ENCODE peak calls at places on chromosomes 13 and 19, in ten cellular contexts. J, D, U, V, F, E, L, Z, X and O are unnamed samples.

GRCh38 chr13:37386276-37386675 is 212.3 kb downstream of the POSTN start:
- DNase-seq in J (no peak), D (no peak), U (no peak), V (no peak), F (no peak), E (no peak), L (no peak), Z (no peak), X (no peak), O (no peak)

GRCh38 chr19:19860756-19861390 is 4.8 kb upstream of the ZNF253 start:
- DNase-seq in J (no peak), D (no peak), U (no peak), V (no peak), F (peak), E (no peak), L (no peak), Z (no peak), X (no peak), O (no peak)

GRCh38 chr19:58586131-58586765 is 13.1 kb upstream of the MZF1 start:
- DNase-seq in J (no peak), D (no peak), U (no peak), V (no peak), F (no peak), E (no peak), L (no peak), Z (no peak), X (no peak), O (no peak)

GRCh38 chr19:14472202-14472961 is 2.8 kb downstream of the PTGER1 start:
- DNase-seq in J (peak), D (no peak), U (peak), V (peak), F (peak), E (peak), L (peak), Z (peak), X (peak), O (peak)

GRCh38 chr13:94933230-94933751 is 220.9 kb upstream of the SOX21 start:
- DNase-seq in J (no peak), D (no peak), U (no peak), V (no peak), F (no peak), E (no peak), L (no peak), Z (peak), X (no peak), O (no peak)

GRCh38 chr19:17847538-17848366 is at the start of gene JAK3:
- DNase-seq in J (no peak), D (no peak), U (peak), V (peak), F (peak), E (no peak), L (peak), Z (no peak), X (no peak), O (no peak)

GRCh38 chr19:2036424-2036823 is 14.6 kb downstream of the MKNK2 start:
- DNase-seq in J (no peak), D (no peak), U (no peak), V (no peak), F (no peak), E (no peak), L (no peak), Z (no peak), X (no peak), O (no peak)

GRCh38 chr13:98291658-98292057 is 114.6 kb upstream of the RNF113B start:
- DNase-seq in J (no peak), D (no peak), U (no peak), V (no peak), F (no peak), E (no peak), L (no peak), Z (no peak), X (no peak), O (peak)

GRCh38 chr19:40693896-40694295 is 3.4 kb upstream of the NUMBL start:
- DNase-seq in J (no peak), D (no peak), U (no peak), V (no peak), F (no peak), E (no peak), L (no peak), Z (peak), X (no peak), O (no peak)

GRCh38 chr19:48633148-48634035 is 3.8 kb downstream of the DBP start:
- DNase-seq in J (peak), D (no peak), U (peak), V (no peak), F (no peak), E (no peak), L (peak), Z (peak), X (no peak), O (no peak)

GRCh38 chr19:48634424-48635262 is 2.5 kb downstream of the DBP start:
- DNase-seq in J (peak), D (peak), U (peak), V (peak), F (peak), E (peak), L (peak), Z (peak), X (peak), O (peak)

GRCh38 chr19:48631254-48631653 is 5.9 kb downstream of the DBP start:
- DNase-seq in J (peak), D (no peak), U (peak), V (no peak), F (no peak), E (no peak), L (no peak), Z (no peak), X (no peak), O (no peak)

GRCh38 chr19:48634036-48634342 is 3.2 kb downstream of the DBP start:
- DNase-seq in J (no peak), D (no peak), U (no peak), V (no peak), F (no peak), E (no peak), L (no peak), Z (no peak), X (no peak), O (no peak)

DNA sequence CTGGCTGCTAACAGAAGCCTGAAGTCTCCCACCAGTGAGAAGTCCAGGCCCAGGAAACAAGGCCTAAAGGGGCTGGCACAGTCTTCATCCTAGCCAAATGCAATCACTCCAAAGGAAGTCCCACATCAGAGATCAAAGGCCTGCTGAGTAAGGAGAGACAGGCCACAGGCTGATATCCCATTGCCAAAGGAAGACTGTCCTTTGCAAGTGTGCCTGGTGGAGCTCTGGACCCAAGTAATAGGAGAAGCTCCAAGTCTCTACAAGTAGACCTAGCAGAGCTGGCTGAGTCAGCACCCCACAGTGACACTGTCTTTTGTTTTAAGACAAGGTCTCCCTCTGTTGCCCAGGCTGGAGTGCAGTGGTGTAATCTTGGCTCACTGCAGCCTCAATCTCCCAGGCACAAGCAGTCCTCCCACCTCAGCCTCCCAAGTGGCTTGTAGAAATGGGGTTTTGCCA is 4.5 kb downstream of the DBP start:
- DNase-seq in J (no peak), D (no peak), U (peak), V (no peak), F (no peak), E (no peak), L (no peak), Z (no peak), X (no peak), O (no peak)
- H3K27ac ChIP-seq in J (peak), D (peak), U (peak), V (peak), F (no peak), E (peak), L (no peak), Z (peak), X (peak), O (peak)

GRCh38 chr13:114058051-114058867 is 74.2 kb downstream of the RASA3 start:
- DNase-seq in J (peak), D (no peak), U (no peak), V (no peak), F (no peak), E (no peak), L (no peak), Z (no peak), X (no peak), O (no peak)
- H3K27ac ChIP-seq in J (no peak), D (peak), U (no peak), V (peak), F (no peak), E (no peak), L (peak), Z (no peak), X (no peak), O (peak)

DNA sequence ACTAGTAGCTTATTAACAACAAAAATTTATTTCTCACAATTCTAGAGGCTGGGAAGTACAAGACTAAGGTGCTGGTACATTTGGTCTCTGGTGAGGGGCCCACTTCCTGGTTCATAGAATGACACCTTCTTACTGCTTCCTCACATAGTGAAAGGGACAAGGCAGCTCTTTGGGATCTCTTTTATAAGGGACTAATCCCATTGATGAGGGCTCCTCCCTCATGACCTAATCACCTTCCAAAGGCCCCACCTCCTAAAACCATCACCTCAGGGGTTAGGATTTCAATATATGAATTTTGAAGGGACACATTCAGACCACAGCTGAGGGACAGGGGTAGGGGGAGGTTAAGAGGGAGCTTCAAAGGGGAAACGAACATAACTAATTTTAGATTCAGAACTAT is 20.3 kb downstream of the SPART start:
- DNase-seq in J (no peak), D (no peak), U (no peak), V (no peak), F (peak), E (no peak), L (no peak), Z (no peak), X (no peak), O (no peak)
- H3K27ac ChIP-seq in J (no peak), D (no peak), U (no peak), V (no peak), F (no peak), E (no peak), L (no peak), Z (no peak), X (no peak), O (no peak)

DNA sequence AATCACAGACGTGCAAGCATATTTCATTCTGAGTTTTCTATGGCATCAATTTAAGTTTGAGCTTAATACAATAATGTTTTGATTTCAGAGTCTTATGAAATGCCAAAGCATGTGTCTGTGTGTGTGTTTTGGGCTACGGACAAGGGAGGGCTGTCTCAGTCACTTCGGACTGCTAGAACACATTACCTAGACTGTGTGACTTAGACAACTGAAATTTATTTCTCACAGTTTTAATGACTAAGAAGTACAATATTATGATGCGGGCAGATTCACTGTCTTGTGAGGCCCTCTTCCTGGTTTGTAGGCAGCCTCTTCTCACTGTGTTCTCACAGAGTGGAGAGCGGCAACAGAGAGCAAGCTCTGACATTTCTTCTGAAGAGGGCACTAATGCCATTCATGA is 1202.0 kb downstream of the EFNB2 start:
- DNase-seq in J (no peak), D (no peak), U (no peak), V (no peak), F (no peak), E (no peak), L (no peak), Z (no peak), X (no peak), O (no peak)
- H3K27ac ChIP-seq in J (no peak), D (no peak), U (no peak), V (no peak), F (no peak), E (no peak), L (no peak), Z (no peak), X (no peak), O (no peak)

GRCh38 chr13:31756346-31756745 is 17.0 kb downstream of the RXFP2 start:
- DNase-seq in J (no peak), D (no peak), U (no peak), V (no peak), F (no peak), E (no peak), L (no peak), Z (no peak), X (no peak), O (no peak)

GRCh38 chr13:31749929-31750328 is 10.6 kb downstream of the RXFP2 start:
- DNase-seq in J (no peak), D (no peak), U (no peak), V (no peak), F (no peak), E (no peak), L (no peak), Z (no peak), X (no peak), O (no peak)

GRCh38 chr13:31755211-31755610 is 15.9 kb downstream of the RXFP2 start:
- DNase-seq in J (no peak), D (no peak), U (no peak), V (no peak), F (no peak), E (no peak), L (no peak), Z (no peak), X (no peak), O (no peak)

GRCh38 chr13:31755803-31756212 is 16.5 kb downstream of the RXFP2 start:
- DNase-seq in J (no peak), D (no peak), U (no peak), V (no peak), F (no peak), E (no peak), L (no peak), Z (no peak), X (no peak), O (no peak)
- H3K27ac ChIP-seq in J (no peak), D (no peak), U (no peak), V (no peak), F (no peak), E (no peak), L (no peak), Z (no peak), X (no peak), O (no peak)

DNA sequence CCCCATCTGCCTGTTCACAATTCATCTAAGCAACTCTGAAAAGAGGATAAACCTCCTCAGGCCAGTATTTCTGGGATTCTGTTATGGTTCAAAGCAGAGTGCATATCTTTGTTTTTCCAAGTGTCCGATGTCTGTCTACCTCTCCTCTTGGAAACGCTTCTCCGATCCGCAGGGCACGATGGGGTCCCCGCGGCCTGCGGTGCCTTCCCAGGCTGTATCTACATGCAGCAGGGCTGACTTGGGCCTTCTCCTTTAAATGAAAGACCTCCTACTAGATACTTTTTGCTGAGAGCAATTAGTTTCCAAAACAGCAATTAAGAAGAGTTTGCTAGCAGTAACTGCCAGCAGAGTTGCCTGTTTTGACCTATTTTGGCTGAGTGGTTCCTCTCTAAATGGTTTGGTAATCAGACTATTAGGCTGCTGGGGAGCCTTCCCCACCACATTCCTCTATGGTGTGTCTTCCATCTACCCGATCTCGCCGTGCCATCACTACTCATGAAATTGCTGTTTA is 23.5 kb downstream of the COL4A2 start:
- DNase-seq in J (no peak), D (no peak), U (no peak), V (no peak), F (no peak), E (no peak), L (no peak), Z (no peak), X (no peak), O (no peak)
- H3K27ac ChIP-seq in J (no peak), D (peak), U (no peak), V (peak), F (peak), E (peak), L (peak), Z (no peak), X (no peak), O (no peak)

DNA sequence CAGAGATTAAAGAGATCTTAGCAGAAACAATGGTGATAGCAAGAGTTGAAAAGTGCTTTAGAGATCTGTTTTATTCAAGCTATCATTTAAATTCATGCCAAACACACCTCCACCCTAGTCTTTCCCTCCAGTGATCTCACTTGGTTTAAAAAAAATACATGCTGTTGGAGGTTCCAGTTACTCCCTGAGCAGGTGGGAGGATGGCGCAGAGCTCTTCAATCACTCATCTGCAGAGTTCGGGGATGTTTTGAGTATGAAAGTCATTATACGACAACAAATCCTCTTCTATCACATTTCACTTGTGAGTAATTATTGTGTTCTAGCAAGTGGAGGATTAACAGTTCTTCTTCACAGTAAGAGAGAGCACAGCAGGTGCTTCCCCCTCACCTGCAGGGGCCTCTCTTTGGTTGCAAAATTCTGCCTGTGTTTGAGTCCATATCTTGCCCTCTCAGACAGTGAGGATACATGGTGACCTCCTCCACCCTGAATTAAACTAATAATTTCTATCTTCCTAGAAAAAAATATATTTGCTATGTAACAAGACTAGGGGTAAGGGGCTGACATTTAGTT is 376.7 kb downstream of the LIG4 start:
- DNase-seq in J (no peak), D (no peak), U (no peak), V (no peak), F (no peak), E (no peak), L (no peak), Z (peak), X (no peak), O (no peak)
- H3K27ac ChIP-seq in J (no peak), D (no peak), U (no peak), V (no peak), F (no peak), E (no peak), L (no peak), Z (no peak), X (no peak), O (no peak)

GRCh38 chr13:68759617-68760016 is 1348.0 kb upstream of the ATXN8OS start:
- DNase-seq in J (no peak), D (no peak), U (no peak), V (no peak), F (no peak), E (no peak), L (no peak), Z (no peak), X (no peak), O (no peak)
- H3K27ac ChIP-seq in J (no peak), D (no peak), U (no peak), V (no peak), F (no peak), E (no peak), L (no peak), Z (no peak), X (no peak), O (no peak)

GRCh38 chr13:45782327-45783045 is 69.1 kb downstream of the SIAH3 start:
- DNase-seq in J (no peak), D (no peak), U (peak), V (no peak), F (no peak), E (no peak), L (no peak), Z (no peak), X (no peak), O (no peak)
- H3K27ac ChIP-seq in J (no peak), D (no peak), U (no peak), V (no peak), F (no peak), E (no peak), L (no peak), Z (no peak), X (no peak), O (no peak)